ENCODE peak calls at places on chromosomes 13 and 19, in five cellular contexts. N, X, Z, D and B are unnamed samples.

GRCh38 chr19:3958836-3959765 is 11.8 kb downstream of the DAPK3 start:
- DNase-seq in N (no peak), X (no peak), Z (no peak), D (no peak), B (no peak)

GRCh38 chr19:16073988-16074387 is 2.3 kb upstream of the TPM4 start:
- DNase-seq in N (no peak), X (peak; percentile 19), Z (no peak), D (no peak), B (no peak)

GRCh38 chr13:114135731-114136171 is 3.3 kb upstream of the RASA3 start:
- DNase-seq in N (no peak), X (no peak), Z (no peak), D (no peak), B (no peak)

GRCh38 chr13:101382086-101382485 is 34.2 kb downstream of the NALCN start:
- DNase-seq in N (no peak), X (no peak), Z (no peak), D (peak; percentile 28), B (no peak)

GRCh38 chr19:15820646-15821045 is 5.2 kb upstream of the OR10H1 start:
- DNase-seq in N (no peak), X (no peak), Z (no peak), D (no peak), B (no peak)

GRCh38 chr19:41421973-41422372 is 5.2 kb downstream of the B3GNT8 start:
- DNase-seq in N (no peak), X (no peak), Z (no peak), D (no peak), B (no peak)

GRCh38 chr19:14979136-14979497 is 547 bp downstream of the SLC1A6 start:
- DNase-seq in N (no peak), X (no peak), Z (no peak), D (no peak), B (peak; percentile 58)

GRCh38 chr13:46648166-46648607 is 95.2 kb downstream of the LRCH1 start:
- DNase-seq in N (no peak), X (peak; percentile 52), Z (no peak), D (no peak), B (peak; percentile 79)

GRCh38 chr13:98385591-98385990 is 191.3 kb downstream of the STK24 start:
- DNase-seq in N (no peak), X (no peak), Z (no peak), D (no peak), B (no peak)

GRCh38 chr13:67283602-67284001 is 53.5 kb upstream of the PCDH9 start:
- DNase-seq in N (no peak), X (peak; percentile 87), Z (no peak), D (no peak), B (no peak)

GRCh38 chr13:97125810-97126738 is 96.1 kb upstream of the MBNL2 start:
- DNase-seq in N (no peak), X (peak; percentile 56), Z (no peak), D (peak; percentile 52), B (peak; percentile 68)